ENCODE peak calls at places on chromosomes 12 and 14, in four cellular contexts. G, Q, C and T are unnamed samples.

GRCh38 chr12:52244615-52244994 is 11.6 kb downstream of the KRT7 start:
- DNase-seq in Q (no peak), C (no peak), G (no peak), T (no peak)

GRCh38 chr12:87815738-87816137 is 213.5 kb downstream of the C12orf50 start:
- DNase-seq in G (no peak), Q (no peak), C (no peak), T (no peak)

GRCh38 chr12:8780389-8780788 is 42.0 kb upstream of the A2ML1 start:
- DNase-seq in C (peak), G (peak), Q (no peak), T (peak)

GRCh38 chr14:92173668-92174067 is 51.9 kb downstream of the CPSF2 start:
- DNase-seq in C (no peak), Q (no peak), G (no peak), T (no peak)

GRCh38 chr12:111248221-111248620 is 120.7 kb downstream of the PHETA1 start:
- DNase-seq in G (no peak), C (no peak), Q (no peak), T (no peak)

GRCh38 chr12:16218934-16219718 is 58.4 kb downstream of the SLC15A5 start:
- DNase-seq in Q (no peak), C (peak), G (no peak), T (no peak)

GRCh38 chr12:66516133-66516532 is 162.7 kb downstream of the GRIP1 start:
- DNase-seq in C (no peak), Q (no peak), G (peak), T (no peak)

GRCh38 chr12:118711185-118711584 is 270.2 kb upstream of the SRRM4 start:
- DNase-seq in G (no peak), C (no peak), Q (no peak), T (no peak)

GRCh38 chr12:52965337-52965731 is 16.4 kb downstream of the KRT18 start:
- DNase-seq in Q (no peak), C (no peak), G (no peak), T (no peak)

GRCh38 chr12:122996188-122996601 is 15.7 kb downstream of the ARL6IP4 start:
- DNase-seq in Q (no peak), G (no peak), C (no peak), T (no peak)

GRCh38 chr14:103549361-103550311 is 12.8 kb downstream of the BAG5 start:
- DNase-seq in Q (no peak), G (no peak), C (peak), T (no peak)

GRCh38 chr14:95466506-95466905 is 49.9 kb downstream of the SYNE3 start:
- DNase-seq in G (no peak), Q (no peak), C (no peak), T (no peak)

GRCh38 chr14:95467232-95467631 is 49.2 kb downstream of the SYNE3 start:
- DNase-seq in G (no peak), Q (no peak), C (no peak), T (no peak)

GRCh38 chr14:95468416-95469133 is 47.9 kb downstream of the SYNE3 start:
- DNase-seq in C (peak), G (no peak), Q (no peak), T (no peak)

GRCh38 chr14:95469134-95469481 is 47.3 kb downstream of the SYNE3 start:
- DNase-seq in C (no peak), G (no peak), Q (no peak), T (no peak)

GRCh38 chr14:95467657-95468056 is 48.8 kb downstream of the SYNE3 start:
- DNase-seq in G (no peak), Q (no peak), C (no peak), T (no peak)
- TF ChIP-seq POLR2AphosphoS5 in G (no peak), Q (no peak), C (no peak), T (no peak)

GRCh38 chr12:54388214-54389138 is 3.9 kb upstream of the ZNF385A start:
- DNase-seq in C (no peak), Q (no peak), G (peak), T (no peak)
- TF ChIP-seq MYC in C (no peak), Q (no peak), G (no peak), T (no peak)

GRCh38 chr14:31154956-31155355 is 52.6 kb downstream of the HECTD1 start:
- DNase-seq in C (no peak), Q (no peak), G (no peak), T (no peak)
- TF ChIP-seq POLR2AphosphoS5 in C (no peak), Q (no peak), G (no peak), T (no peak)

GRCh38 chr12:57401165-57401564 is 29.7 kb downstream of the R3HDM2 start:
- DNase-seq in Q (no peak), C (no peak), G (no peak), T (no peak)

GRCh38 chr12:57410534-57410933 is 20.3 kb downstream of the R3HDM2 start:
- DNase-seq in Q (no peak), G (no peak), C (no peak), T (no peak)

GRCh38 chr12:57404966-57405640 is 25.7 kb downstream of the R3HDM2 start:
- DNase-seq in G (no peak), Q (no peak), C (no peak), T (no peak)
- TF ChIP-seq MYC in G (no peak), Q (no peak), C (no peak), T (no peak)

GRCh38 chr12:79935624-79936040 is 735 bp upstream of the PPP1R12A start:
- DNase-seq in C (peak), G (no peak), Q (peak), T (no peak)
- TF ChIP-seq POLR2AphosphoS5 in C (no peak), G (no peak), Q (no peak), T (no peak)

GRCh38 chr14:100525615-100526014 is 61.6 kb downstream of the BEGAIN start:
- DNase-seq in G (no peak), C (no peak), Q (no peak), T (no peak)
- TF ChIP-seq MYC in G (no peak), C (no peak), Q (no peak), T (no peak)

GRCh38 chr12:64187370-64187769 is 34.7 kb downstream of the KICS2 start:
- DNase-seq in C (no peak), Q (no peak), G (no peak), T (peak)
- TF ChIP-seq POLR2AphosphoS5 in C (no peak), Q (no peak), G (no peak), T (no peak)

GRCh38 chr12:93476555-93476954 is 9.2 kb downstream of the MRPL42 start:
- DNase-seq in Q (no peak), C (peak), G (no peak), T (no peak)
- TF ChIP-seq MYC in Q (no peak), C (no peak), G (no peak), T (no peak)